ENCODE peak calls at places on chromosome 9, in six cellular contexts. X is activated T-cell treated with anti-CD3 and anti-CD28 coated beads, Interleukin-2, amount 50 U/mL, for 72 hours; I is astrocyte of the cerebellum; K is prostate gland; H is stimulated activated naive CD8-positive, alpha-beta T cell treated with anti-CD3 and anti-CD28 coated beads, Interleukin-15, amount 100 ng/mL, for 72 hours; D is left kidney. N is an unnamed sample.

GRCh38 chr9:117672397-117672796 is 31.8 kb upstream of the TLR4 start:
- DNase-seq in X (no peak), I (no peak), D (no peak), K (no peak), H (no peak), N (no peak)

GRCh38 chr9:3528466-3528865 is 2.7 kb upstream of the RFX3 start:
- DNase-seq in I (no peak), K (no peak), H (peak), X (peak), D (no peak), N (peak)

GRCh38 chr9:82254646-82255367 is 266.2 kb downstream of the SPATA31D1 start:
- DNase-seq in D (no peak), X (no peak), I (no peak), H (no peak), K (no peak), N (no peak)

GRCh38 chr9:116656535-116656934 is 30.6 kb upstream of the TRIM32 start:
- DNase-seq in H (no peak), K (no peak), I (no peak), D (no peak), X (no peak), N (no peak)

GRCh38 chr9:8857330-8858249 is 1058.0 kb upstream of the DMAC1 start:
- DNase-seq in I (no peak), H (peak), X (peak), K (peak), D (peak), N (no peak)

GRCh38 chr9:115194216-115194615 is 76.3 kb upstream of the TNC start:
- DNase-seq in K (no peak), H (no peak), D (no peak), I (no peak), X (no peak), N (no peak)

GRCh38 chr9:137042751-137043727 is 2.9 kb downstream of the NPDC1 start:
- DNase-seq in D (no peak), H (no peak), K (no peak), X (no peak), I (no peak), N (no peak)

GRCh38 chr9:135000647-135001245 is 83.0 kb upstream of the FCN1 start:
- DNase-seq in I (no peak), H (no peak), K (no peak), X (no peak), D (no peak), N (no peak)

GRCh38 chr9:27468450-27469110 is 55.5 kb upstream of the IFNK start:
- DNase-seq in D (no peak), X (no peak), H (no peak), K (no peak), I (peak), N (no peak)

GRCh38 chr9:121299467-121300282 is 31.7 kb downstream of the GSN start:
- DNase-seq in X (peak), H (no peak), D (peak), K (no peak), I (no peak), N (no peak)

N was measured in AML-193.